ENCODE peak calls at places on chromosomes 12 and 14, in five cellular contexts. B, X, Y, A and Q are unnamed samples. For H3K4me1, the result is how much of the 10 kb centered on the place peaks cover.

GRCh38 chr14:105311838-105312237 is 2.7 kb upstream of the PACS2 start:
- DNase-seq in X (no peak), A (no peak), B (no peak), Y (peak), Q (no peak)

GRCh38 chr12:55728932-55729591 is at the start of gene CD63:
- DNase-seq in Y (peak), X (peak), A (peak), B (peak), Q (peak)

GRCh38 chr14:31527087-31527486 is 34.1 kb upstream of the NUBPL start:
- DNase-seq in Y (no peak), A (no peak), B (no peak), X (no peak), Q (no peak)

GRCh38 chr14:35032562-35032961 is 13.5 kb upstream of the FAM177A1 start:
- DNase-seq in Y (no peak), B (no peak), A (no peak), X (no peak), Q (no peak)

GRCh38 chr12:73225371-73225937 is 953.3 kb downstream of the TRHDE start:
- DNase-seq in B (no peak), X (no peak), A (no peak), Y (no peak), Q (no peak)

GRCh38 chr12:113580437-113580836 is 108.8 kb upstream of the LHX5 start:
- DNase-seq in X (no peak), B (no peak), Y (no peak), A (no peak), Q (no peak)

GRCh38 chr12:55965941-55966407 is at the start of gene PMEL:
- DNase-seq in X (peak), B (no peak), Y (peak), A (peak), Q (no peak)

GRCh38 chr14:31092160-31092708 is 66.1 kb upstream of the STRN3 start:
- DNase-seq in X (no peak), Y (no peak), A (no peak), B (no peak), Q (no peak)

GRCh38 chr12:108699955-108700563 is 31.3 kb downstream of the CORO1C start:
- DNase-seq in B (no peak), Y (no peak), A (no peak), X (peak), Q (no peak)

GRCh38 chr12:106892075-106892474 is 63.6 kb upstream of the TMEM263 start:
- DNase-seq in X (no peak), B (peak), Y (no peak), A (no peak), Q (no peak)

GRCh38 chr12:79674629-79675028 is 16.1 kb downstream of the PAWR start:
- DNase-seq in Y (no peak), A (peak), B (peak), X (no peak), Q (peak)

GRCh38 chr12:120466560-120467315 is 2.8 kb downstream of the SRSF9 start:
- DNase-seq in Y (peak), B (peak), A (peak), X (peak), Q (peak)

GRCh38 chr14:61280092-61280525 is 1.0 kb downstream of the TMEM30B start:
- DNase-seq in A (no peak), B (peak), X (no peak), Y (peak), Q (no peak)

GRCh38 chr12:102043928-102044327 is 17.9 kb downstream of the WASHC3 start:
- DNase-seq in A (no peak), X (no peak), B (no peak), Y (no peak), Q (no peak)

GRCh38 chr12:52235001-52235760 is 2.1 kb downstream of the KRT7 start:
- DNase-seq in X (no peak), Y (no peak), A (no peak), B (peak), Q (peak)

GRCh38 chr12:45713108-45713507 is 16.4 kb upstream of the ARID2 start:
- DNase-seq in X (peak), B (no peak), A (peak), Y (no peak), Q (no peak)

GRCh38 chr12:57888407-57889157 is 42.1 kb upstream of the CTDSP2 start:
- DNase-seq in Y (no peak), B (peak), X (peak), A (peak), Q (peak)

GRCh38 chr12:107670999-107671643 is 14.5 kb upstream of the PWP1 start:
- DNase-seq in A (peak), B (peak), X (peak), Y (peak), Q (peak)

GRCh38 chr12:91099373-91099772 is 11.9 kb downstream of the LUM start:
- DNase-seq in A (no peak), Y (no peak), X (no peak), B (peak), Q (no peak)

GRCh38 chr12:24770851-24771250 is 178.1 kb downstream of the BCAT1 start:
- DNase-seq in Y (no peak), B (no peak), X (no peak), A (peak), Q (no peak)

GRCh38 chr14:95519699-95520098 is 3.2 kb upstream of the SYNE3 start:
- DNase-seq in X (peak), B (peak), Y (no peak), A (peak), Q (peak)

GRCh38 chr14:54589076-54589475 is 22.1 kb downstream of the SAMD4A start:
- DNase-seq in B (peak), A (peak), X (no peak), Y (no peak), Q (no peak)

GRCh38 chr12:131832393-131833231 is 4.4 kb downstream of the MMP17 start:
- DNase-seq in B (peak), Y (no peak), A (no peak), X (no peak), Q (peak)

GRCh38 chr12:103499571-103499970 is 3.8 kb upstream of the C12orf42 start:
- DNase-seq in A (no peak), B (peak), X (no peak), Y (no peak), Q (no peak)
- H3K9ac ChIP-seq in A (no peak), B (no peak), X (no peak), Y (no peak), Q (no peak)

DNA sequence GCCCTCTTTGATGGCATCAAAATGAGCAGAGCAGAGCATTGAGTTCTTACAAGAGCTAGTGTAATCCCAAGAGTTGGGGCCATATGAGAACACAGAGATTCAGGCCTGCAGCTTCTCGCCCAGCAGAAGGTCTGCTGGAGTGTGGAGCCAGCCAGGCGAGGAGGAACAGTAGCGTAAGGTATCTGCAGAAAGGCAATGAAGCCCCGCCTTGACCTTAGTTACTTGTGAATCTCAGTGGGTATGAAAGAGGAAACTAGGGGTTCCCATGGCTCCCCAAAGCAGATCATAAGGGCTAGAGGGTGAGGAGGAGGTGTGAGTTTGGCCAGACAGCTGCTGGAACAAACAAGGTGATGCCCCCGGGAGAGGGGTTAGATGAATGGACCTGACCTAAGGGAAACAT is 49.4 kb downstream of the SLC8A3 start:
- DNase-seq in B (no peak), X (no peak), A (no peak), Y (no peak), Q (no peak)
- H3K4me1 ChIP-seq in B (under half), X (under half), A (under half), Y (under half), Q (under half)

GRCh38 chr14:75909630-75910029 is 72.2 kb downstream of the TGFB3 start:
- DNase-seq in B (no peak), A (no peak), Y (no peak), X (no peak), Q (no peak)

GRCh38 chr14:75907722-75908330 is 74.0 kb downstream of the TGFB3 start:
- DNase-seq in X (no peak), A (no peak), B (no peak), Y (no peak), Q (no peak)

GRCh38 chr14:75906228-75906627 is 75.6 kb downstream of the TGFB3 start:
- DNase-seq in A (no peak), Y (no peak), X (no peak), B (no peak), Q (no peak)

GRCh38 chr14:75906680-75907280 is 75.0 kb downstream of the TGFB3 start:
- DNase-seq in B (peak), A (peak), X (peak), Y (peak), Q (peak)

DNA sequence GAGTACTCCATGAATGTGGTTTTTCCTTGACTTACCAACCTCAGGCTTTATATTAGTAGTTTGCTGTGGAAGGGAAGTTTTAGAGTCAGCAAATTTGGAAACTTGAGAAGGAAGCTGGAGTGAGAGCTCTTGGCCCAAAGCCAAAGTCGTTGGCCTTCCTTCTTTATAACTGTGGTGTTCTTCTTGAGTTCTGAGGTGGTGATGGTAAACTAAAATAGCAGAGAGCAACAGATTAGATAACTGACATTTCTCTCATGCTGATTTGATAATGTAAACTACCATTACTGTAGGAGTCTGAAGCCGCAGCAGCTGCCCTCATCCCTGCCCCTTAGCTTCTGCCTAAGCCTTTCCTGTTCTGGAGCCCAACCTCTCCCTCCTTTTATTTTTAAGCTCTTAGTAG is 76.3 kb downstream of the TGFB3 start:
- DNase-seq in B (no peak), X (peak), Y (no peak), A (peak), Q (peak)
- H3K4me3 ChIP-seq in B (no peak), X (no peak), Y (no peak), A (no peak), Q (no peak)

DNA sequence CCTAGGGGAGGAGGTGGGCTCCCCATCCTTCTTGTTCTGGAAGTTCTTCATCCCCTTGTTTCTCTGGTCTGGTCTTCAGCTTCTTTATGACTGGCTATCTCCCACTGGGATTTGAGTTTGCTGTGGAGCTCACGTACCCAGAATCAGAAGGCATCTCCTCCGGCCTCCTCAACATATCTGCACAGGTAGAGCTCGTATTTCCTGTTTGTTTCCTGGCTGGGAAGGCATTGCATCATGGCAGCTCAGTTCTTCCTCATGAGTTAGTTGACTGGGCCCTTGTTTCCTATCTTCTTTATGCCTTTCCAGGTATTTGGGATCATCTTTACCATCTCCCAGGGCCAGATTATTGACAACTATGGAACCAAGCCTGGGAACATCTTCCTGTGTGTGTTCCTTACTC is 19.8 kb downstream of the ERG28 start:
- DNase-seq in A (no peak), B (peak), X (no peak), Y (no peak), Q (no peak)
- H3K9ac ChIP-seq in A (no peak), B (no peak), X (no peak), Y (no peak), Q (no peak)